ENCODE peak calls at places on chromosome 6, in five cellular contexts. D is heart left ventricle; Q is effector memory CD4-positive, alpha-beta T cell; Y is left lung; X is left ventricle myocardium inferior. A is an unnamed sample.

GRCh38 chr6:20703049-20703448 is 168.8 kb downstream of the CDKAL1 start:
- DNase-seq in Q (no peak), Y (no peak), X (no peak), D (no peak), A (no peak)

GRCh38 chr6:49342410-49342809 is 120.6 kb downstream of the MMUT start:
- DNase-seq in D (peak), Q (no peak), Y (no peak), X (no peak), A (no peak)

GRCh38 chr6:144844596-144844995 is 559.5 kb downstream of the UTRN start:
- DNase-seq in Y (no peak), D (no peak), X (no peak), Q (no peak), A (no peak)

GRCh38 chr6:67884442-67884841 is 750.6 kb upstream of the ADGRB3 start:
- DNase-seq in Q (no peak), D (no peak), X (no peak), Y (no peak), A (no peak)

GRCh38 chr6:168865-169455 is 123.3 kb upstream of the DUSP22 start:
- DNase-seq in Q (no peak), D (no peak), Y (no peak), X (no peak), A (no peak)

GRCh38 chr6:13234130-13234529 is 94.2 kb downstream of the TBC1D7 start:
- DNase-seq in X (no peak), D (no peak), Q (no peak), Y (no peak), A (no peak)

GRCh38 chr6:89853068-89853467 is 23.4 kb downstream of the CASP8AP2 start:
- DNase-seq in Q (no peak), D (no peak), X (no peak), Y (no peak), A (no peak)

GRCh38 chr6:53912661-53913060 is 117.9 kb downstream of the LRRC1 start:
- DNase-seq in X (no peak), D (no peak), Y (no peak), Q (no peak), A (no peak)

GRCh38 chr6:5996701-5997419 is 9.9 kb downstream of the NRN1 start:
- DNase-seq in Q (no peak), D (peak), X (no peak), Y (peak), A (peak)

GRCh38 chr6:8764733-8765132 is 329.4 kb upstream of the SLC35B3 start:
- DNase-seq in Y (no peak), D (no peak), Q (no peak), X (no peak), A (no peak)

GRCh38 chr6:87698618-87699017 is 3.4 kb downstream of the AKIRIN2 start:
- DNase-seq in Q (no peak), X (no peak), D (no peak), Y (no peak), A (no peak)

GRCh38 chr6:87700729-87701675 is 1.0 kb downstream of the AKIRIN2 start:
- DNase-seq in X (peak), Y (peak), D (peak), Q (peak), A (no peak)

GRCh38 chr6:87700351-87700728 is 1.7 kb downstream of the AKIRIN2 start:
- DNase-seq in X (no peak), Q (no peak), Y (no peak), D (no peak), A (no peak)

GRCh38 chr6:87697581-87698552 is 4.2 kb downstream of the AKIRIN2 start:
- DNase-seq in Y (no peak), X (no peak), D (no peak), Q (no peak), A (no peak)

DNA sequence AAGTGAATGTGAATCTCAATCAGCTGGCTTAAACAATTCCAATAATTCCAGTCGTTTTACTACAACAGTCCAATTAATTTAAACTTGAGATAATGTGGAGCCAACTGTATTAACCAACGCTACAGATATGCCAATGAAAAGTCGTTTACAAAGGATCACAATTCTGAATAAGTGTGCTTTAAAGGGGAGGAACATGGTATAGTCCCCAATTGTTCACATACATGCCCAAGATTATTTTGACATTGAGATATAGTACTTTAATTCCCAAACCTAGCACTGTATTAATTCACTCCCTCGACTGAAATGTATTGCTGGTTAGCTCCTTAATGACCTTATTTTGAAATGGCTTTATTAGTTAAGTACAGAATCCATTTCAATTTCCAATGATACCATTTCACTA is 2.5 kb downstream of the AKIRIN2 start:
- DNase-seq in Q (no peak), X (no peak), Y (no peak), D (no peak), A (no peak)
- H3K4me3 ChIP-seq in Q (peak), X (peak), Y (peak), D (peak), A (peak)

GRCh38 chr6:15401120-15401519 is 155.3 kb downstream of the JARID2 start:
- DNase-seq in Y (no peak), D (no peak), X (no peak), Q (no peak), A (no peak)

GRCh38 chr6:15401769-15402250 is 155.9 kb downstream of the JARID2 start:
- DNase-seq in D (no peak), Y (no peak), Q (no peak), X (no peak), A (no peak)

GRCh38 chr6:15400572-15401004 is 154.7 kb downstream of the JARID2 start:
- DNase-seq in D (peak), Q (no peak), X (peak), Y (peak), A (peak)

GRCh38 chr6:15398657-15399287 is 152.9 kb downstream of the JARID2 start:
- DNase-seq in D (no peak), Y (no peak), X (no peak), Q (no peak), A (no peak)

DNA sequence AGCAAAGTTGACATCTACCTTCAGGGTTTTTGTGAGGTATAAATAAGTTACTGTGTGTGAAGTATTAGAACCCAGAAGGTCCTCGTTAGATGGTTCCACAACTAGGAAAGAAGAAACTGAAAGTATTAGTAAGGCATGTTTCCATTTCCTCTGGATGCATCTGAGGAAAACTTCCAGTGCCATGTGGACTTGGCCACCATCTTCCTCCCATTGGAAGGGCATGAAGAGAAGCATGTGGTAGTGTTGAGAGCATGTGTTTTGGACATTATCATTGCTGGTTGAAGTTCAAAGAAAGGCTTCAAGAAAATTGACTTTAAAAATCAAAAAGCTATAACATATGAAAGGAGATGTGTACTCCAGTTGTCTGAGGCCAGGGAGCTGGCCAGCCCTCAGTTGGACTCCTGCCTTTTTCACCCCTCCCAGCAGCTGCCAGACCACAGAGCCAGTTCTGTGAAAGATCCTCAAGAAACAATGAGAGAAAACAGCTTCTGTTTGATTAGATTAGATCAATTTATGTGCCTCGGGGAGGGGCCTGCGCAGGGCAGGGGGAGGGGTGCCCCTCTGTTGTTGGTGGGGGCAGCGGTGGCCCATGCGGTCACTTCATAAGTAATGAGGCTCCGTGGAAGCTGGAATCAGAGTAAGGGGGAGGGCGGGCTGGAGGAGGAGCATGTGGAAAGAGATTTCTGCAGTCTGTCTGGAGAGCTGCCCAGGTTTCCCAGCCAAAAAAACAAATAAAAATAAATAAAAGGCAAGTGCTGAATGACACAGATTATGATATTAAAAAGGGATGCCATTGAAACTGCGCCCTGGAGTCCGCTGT is 154.0 kb downstream of the JARID2 start:
- DNase-seq in Y (no peak), X (peak), D (peak), Q (no peak), A (peak)
- H3K4me3 ChIP-seq in Y (peak), X (peak), D (peak), Q (no peak), A (peak)

GRCh38 chr6:35016417-35017221 is 124.5 kb downstream of the TCP11 start:
- DNase-seq in Y (no peak), X (peak), D (no peak), Q (no peak), A (no peak)
- H3K4me3 ChIP-seq in Y (peak), X (peak), D (peak), Q (no peak), A (peak)

GRCh38 chr6:44725070-44725469 is 337.6 kb downstream of the CDC5L start:
- DNase-seq in D (no peak), Q (no peak), X (no peak), Y (no peak), A (no peak)

GRCh38 chr6:44732243-44732642 is 344.7 kb downstream of the CDC5L start:
- DNase-seq in X (no peak), Q (no peak), D (no peak), Y (no peak), A (no peak)

GRCh38 chr6:44730771-44731391 is 343.4 kb downstream of the CDC5L start:
- DNase-seq in X (no peak), Q (no peak), D (no peak), Y (no peak), A (no peak)

GRCh38 chr6:44731485-44732095 is 344.1 kb downstream of the CDC5L start:
- DNase-seq in Y (no peak), D (no peak), Q (no peak), X (no peak), A (no peak)

DNA sequence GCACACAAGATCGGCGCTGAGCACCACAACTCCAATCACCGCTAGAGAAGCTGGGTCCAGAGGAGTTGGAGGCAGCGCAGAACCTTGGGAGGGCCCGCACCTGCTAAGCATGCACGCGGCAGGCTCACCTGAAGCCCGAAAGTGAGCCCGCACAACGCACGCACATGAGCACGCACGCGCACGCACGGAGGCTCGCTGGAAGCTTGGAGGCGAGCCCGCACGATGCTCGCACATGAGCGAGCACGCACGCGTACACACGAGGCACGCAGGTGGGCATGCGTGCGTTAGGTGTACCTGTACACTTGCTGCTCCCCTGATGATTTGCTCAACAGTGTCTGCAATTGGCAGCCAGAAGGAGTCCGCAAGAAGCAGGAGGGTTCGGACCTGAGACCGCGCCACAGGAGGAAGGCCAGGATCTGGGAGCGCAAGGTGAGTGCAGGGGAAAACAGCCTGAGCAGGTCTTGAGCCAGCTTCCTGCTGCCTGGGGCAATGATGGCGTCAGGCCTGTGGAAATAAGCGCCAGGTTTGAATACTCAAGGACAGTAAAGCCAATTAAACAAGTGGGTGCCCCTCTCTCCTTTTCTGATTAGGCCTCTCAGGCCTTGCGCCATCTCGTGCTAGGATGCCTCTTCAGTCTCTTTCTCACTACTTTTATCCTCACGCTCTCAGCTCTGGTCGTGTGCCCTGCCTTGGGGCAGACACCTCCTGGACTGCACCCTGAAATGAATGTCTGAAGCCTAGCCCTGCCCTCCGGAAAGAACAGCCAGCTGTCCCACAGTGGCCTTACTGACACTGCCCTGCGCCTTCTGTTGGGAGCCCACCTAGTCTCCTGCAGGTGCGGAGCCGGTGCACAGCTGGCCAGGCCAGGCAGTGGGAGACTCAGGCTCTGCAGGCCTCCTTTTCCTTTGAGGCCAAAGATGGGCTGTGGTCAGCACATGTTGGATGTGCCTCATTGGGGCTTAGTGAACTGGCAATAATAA is 340.4 kb downstream of the CDC5L start:
- DNase-seq in D (no peak), Q (no peak), X (no peak), Y (no peak), A (no peak)
- H3K4me3 ChIP-seq in D (no peak), Q (no peak), X (no peak), Y (no peak), A (no peak)

GRCh38 chr6:108596947-108597346 is 36.2 kb downstream of the FOXO3 start:
- DNase-seq in Y (no peak), D (no peak), Q (no peak), X (no peak), A (no peak)

GRCh38 chr6:108592371-108593337 is 31.9 kb downstream of the FOXO3 start:
- DNase-seq in Q (peak), X (no peak), Y (no peak), D (no peak), A (no peak)

GRCh38 chr6:108598316-108598863 is 37.7 kb downstream of the FOXO3 start:
- DNase-seq in D (no peak), Y (no peak), Q (no peak), X (no peak), A (no peak)

GRCh38 chr6:108594640-108595039 is 33.9 kb downstream of the FOXO3 start:
- DNase-seq in Q (no peak), D (no peak), Y (no peak), X (no peak), A (no peak)

GRCh38 chr6:108597601-108598315 is 37.0 kb downstream of the FOXO3 start:
- DNase-seq in D (no peak), X (no peak), Q (no peak), Y (no peak), A (no peak)
- H3K4me3 ChIP-seq in D (no peak), X (peak), Q (no peak), Y (no peak), A (no peak)

DNA sequence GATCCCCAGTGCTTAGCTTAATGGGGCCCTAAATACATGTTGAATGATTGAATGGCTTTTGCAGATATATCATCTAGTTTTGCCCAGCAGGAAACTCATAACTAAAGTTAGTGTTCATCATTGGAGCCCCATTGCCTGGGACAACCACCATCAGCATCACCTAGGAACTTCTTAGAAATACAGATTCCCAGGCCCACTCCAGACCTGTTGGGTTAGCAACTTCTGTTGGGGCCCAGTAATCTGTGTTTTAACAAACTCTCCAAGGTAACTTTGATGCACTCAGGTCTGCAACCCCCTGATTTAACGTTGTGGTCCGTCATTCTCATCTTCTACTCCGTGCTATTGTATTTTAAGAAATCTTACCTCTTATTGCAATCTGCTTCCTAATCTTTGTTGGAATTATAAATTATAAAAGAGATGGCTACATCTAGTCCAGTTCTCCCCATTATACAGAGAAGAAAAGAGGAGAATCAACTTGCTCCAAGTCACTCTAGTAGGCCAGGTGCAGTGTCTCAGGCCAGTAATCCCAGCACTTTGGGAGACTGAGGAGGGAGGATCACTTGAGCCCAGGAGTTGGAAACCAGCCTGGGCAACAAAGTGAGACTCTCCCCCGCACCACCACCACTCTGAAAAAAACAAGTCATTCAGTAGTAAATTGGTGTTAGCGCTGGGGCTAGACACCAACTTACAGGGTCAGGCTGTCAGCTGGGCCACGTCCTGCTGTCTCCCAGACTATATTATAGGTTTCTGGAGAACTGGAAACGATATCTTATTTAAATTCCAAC is 13.7 kb downstream of the FOXP4 start:
- DNase-seq in X (no peak), D (no peak), Q (no peak), Y (no peak), A (no peak)
- H3K4me3 ChIP-seq in X (peak), D (peak), Q (peak), Y (peak), A (no peak)

DNA sequence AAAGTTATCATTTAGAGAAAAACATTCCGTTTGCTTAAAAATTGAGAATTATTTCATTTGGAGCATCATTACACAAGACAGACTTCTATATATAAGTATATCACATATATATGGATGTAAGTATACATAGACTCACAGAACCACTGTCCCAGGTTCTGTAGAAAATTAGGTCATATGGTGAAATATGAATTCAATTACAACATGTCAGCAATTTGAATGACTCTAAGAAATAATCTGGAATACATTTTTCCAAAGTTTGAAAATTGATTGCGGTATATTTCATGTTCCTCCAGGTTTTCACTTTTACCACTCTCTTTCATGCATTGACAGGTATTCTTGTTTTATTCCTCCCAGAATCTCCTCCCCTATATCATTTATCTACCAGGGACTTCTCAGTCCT is 892.3 kb downstream of the PHF3 start:
- DNase-seq in Q (no peak), Y (no peak), D (no peak), X (no peak), A (no peak)
- H3K4me3 ChIP-seq in Q (no peak), Y (no peak), D (no peak), X (no peak), A (no peak)

A was measured in dorsolateral prefrontal cortex.